ENCODE peak calls at places on chromosomes 5 and 9, in eight cellular contexts. H is pancreas, T is spleen, C is ovary, F is mucosa of descending colon, E is body of pancreas, N is mammary epithelial cell, Y is upper lobe of right lung. W is an unnamed sample.

GRCh38 chr9:78605029-78605930 is 308.4 kb downstream of the PSAT1 start:
- DNase-seq in H (no peak), T (no peak), C (peak; percentile 16), F (no peak), E (no peak), N (no peak), Y (no peak), W (no peak)

GRCh38 chr9:93683331-93684134 is 107.1 kb downstream of the PHF2 start:
- DNase-seq in H (peak; percentile 44), T (peak; percentile 56), C (no peak), F (peak; percentile 10), E (no peak), N (no peak), Y (peak; percentile 46), W (no peak)

GRCh38 chr9:69637801-69638200 is 34.4 kb downstream of the APBA1 start:
- DNase-seq in H (no peak), T (no peak), C (no peak), F (no peak), E (no peak), N (peak; percentile 52), Y (no peak), W (no peak)

GRCh38 chr9:124881138-124881743 is 19.3 kb downstream of the ARPC5L start:
- DNase-seq in H (no peak), T (peak; percentile 69), C (no peak), F (no peak), E (no peak), N (no peak), Y (no peak), W (no peak)

GRCh38 chr5:179791881-179792611 is 1.7 kb upstream of the LTC4S start:
- DNase-seq in H (peak; percentile 67), T (peak; percentile 79), C (no peak), F (peak; percentile 38), E (peak; percentile 19), N (no peak), Y (no peak), W (no peak)

GRCh38 chr9:135992486-135993408 is 31.6 kb upstream of the UBAC1 start:
- DNase-seq in H (peak; percentile 84), T (peak; percentile 95), C (peak; percentile 82), F (peak; percentile 80), E (peak; percentile 72), N (peak; percentile 46), Y (peak; percentile 90), W (no peak)

GRCh38 chr9:77731930-77732329 is 83.8 kb upstream of the GNA14 start:
- DNase-seq in H (no peak), T (no peak), C (no peak), F (no peak), E (no peak), N (no peak), Y (no peak), W (no peak)

GRCh38 chr5:34656700-34657549 is 797 bp downstream of the RAI14 start:
- DNase-seq in H (peak; percentile 81), T (no peak), C (peak; percentile 56), F (peak; percentile 45), E (peak; percentile 24), N (peak; percentile 29), Y (peak; percentile 70), W (no peak)

GRCh38 chr9:110842976-110843375 is 174.4 kb downstream of the MUSK start:
- DNase-seq in H (no peak), T (no peak), C (no peak), F (no peak), E (no peak), N (no peak), Y (no peak), W (no peak)

GRCh38 chr5:168404366-168404765 is 81.9 kb upstream of the RARS1 start:
- DNase-seq in H (no peak), T (no peak), C (no peak), F (no peak), E (no peak), N (peak; percentile 92), Y (no peak), W (no peak)

GRCh38 chr5:62322484-62322883 is 16.5 kb downstream of the KIF2A start:
- DNase-seq in H (no peak), T (no peak), C (no peak), F (no peak), E (no peak), N (no peak), Y (no peak), W (no peak)

GRCh38 chr9:77851862-77852602 is 179.6 kb downstream of the GNAQ start:
- DNase-seq in H (no peak), T (no peak), C (no peak), F (no peak), E (no peak), N (no peak), Y (no peak), W (no peak)

GRCh38 chr9:12694013-12694412 is 828 bp downstream of the TYRP1 start:
- DNase-seq in H (no peak), T (peak; percentile 49), C (no peak), F (peak; percentile 14), E (no peak), N (no peak), Y (no peak), W (no peak)

GRCh38 chr5:109191153-109191558 is 218.6 kb downstream of the PJA2 start:
- DNase-seq in H (no peak), T (no peak), C (no peak), F (no peak), E (no peak), N (peak; percentile 56), Y (no peak), W (no peak)

GRCh38 chr5:147482426-147483196 is 27.3 kb downstream of the DPYSL3 start:
- DNase-seq in H (no peak), T (no peak), C (no peak), F (no peak), E (no peak), N (no peak), Y (no peak), W (no peak)

GRCh38 chr9:130192600-130192999 is 20.4 kb downstream of the NCS1 start:
- DNase-seq in H (peak; percentile 28), T (no peak), C (no peak), F (no peak), E (peak; percentile 78), N (no peak), Y (no peak), W (no peak)

GRCh38 chr9:130681769-130682489 is 11.7 kb upstream of the EXOSC2 start:
- DNase-seq in H (peak; percentile 78), T (no peak), C (peak; percentile 44), F (peak; percentile 68), E (no peak), N (no peak), Y (no peak), W (no peak)

GRCh38 chr5:7851240-7851592 is 283 bp upstream of the CFAP90 start:
- DNase-seq in H (no peak), T (no peak), C (no peak), F (no peak), E (no peak), N (no peak), Y (no peak), W (no peak)

GRCh38 chr5:175681045-175681974 is 23.4 kb downstream of the HRH2 start:
- DNase-seq in H (no peak), T (peak; percentile 25), C (no peak), F (no peak), E (no peak), N (no peak), Y (peak; percentile 36), W (no peak)

GRCh38 chr5:122262107-122262506 is 49.9 kb upstream of the SNCAIP start:
- DNase-seq in H (no peak), T (no peak), C (no peak), F (no peak), E (no peak), N (peak; percentile 21), Y (no peak), W (no peak)

GRCh38 chr5:20949636-20950035 is 961.6 kb upstream of the CDH18 start:
- DNase-seq in H (no peak), T (no peak), C (no peak), F (no peak), E (no peak), N (no peak), Y (no peak), W (no peak)
- H3K9me3 ChIP-seq in H (no peaks in the 10 kb centered on the region), T (no peaks in the 10 kb centered on the region), C (no peaks in the 10 kb centered on the region), F (peaks cover 27% of the 10 kb centered on the region), E (no peaks in the 10 kb centered on the region), N (no peaks in the 10 kb centered on the region), Y (no peaks in the 10 kb centered on the region), W (no peaks in the 10 kb centered on the region)

DNA sequence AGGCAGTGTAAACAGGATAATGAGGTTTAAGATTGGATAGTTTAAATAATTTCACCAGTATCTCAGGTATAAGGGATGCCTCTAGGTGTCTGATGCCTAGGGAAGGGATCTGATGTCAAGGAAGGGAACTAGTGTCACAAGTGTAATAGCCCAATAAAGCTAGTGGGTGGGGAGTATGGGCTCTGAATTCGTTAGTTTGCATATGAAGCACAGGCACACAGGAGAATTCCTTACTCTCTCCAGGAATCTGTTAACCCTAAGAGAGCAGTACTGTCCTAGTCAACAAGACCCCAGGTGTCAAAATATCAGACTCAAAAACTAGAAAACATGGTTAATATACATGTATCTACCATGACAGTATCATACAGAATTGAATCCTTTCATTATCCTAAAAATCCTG is 352.5 kb upstream of the CYLC2 start:
- DNase-seq in H (no peak), T (no peak), C (no peak), F (no peak), E (no peak), N (no peak), Y (no peak), W (no peak)
- H3K9me3 ChIP-seq in H (no peaks in the 10 kb centered on the region), T (no peaks in the 10 kb centered on the region), C (no peaks in the 10 kb centered on the region), F (no peaks in the 10 kb centered on the region), E (no peaks in the 10 kb centered on the region), N (no peaks in the 10 kb centered on the region), Y (no peaks in the 10 kb centered on the region), W (no peaks in the 10 kb centered on the region)

GRCh38 chr5:181140766-181141165 is 6.6 kb upstream of the OR2V2 start:
- DNase-seq in H (no peak), T (no peak), C (no peak), F (no peak), E (no peak), N (no peak), Y (no peak), W (no peak)
- H3K9me3 ChIP-seq in H (no peaks in the 10 kb centered on the region), T (peaks cover 22% of the 10 kb centered on the region), C (no peaks in the 10 kb centered on the region), F (no peaks in the 10 kb centered on the region), E (no peaks in the 10 kb centered on the region), N (no peaks in the 10 kb centered on the region), Y (no peaks in the 10 kb centered on the region), W (peaks cover 4% of the 10 kb centered on the region)

GRCh38 chr5:2149196-2149541 is 266.4 kb upstream of the IRX4 start:
- DNase-seq in H (no peak), T (peak; percentile 61), C (no peak), F (no peak), E (no peak), N (peak; percentile 65), Y (no peak), W (no peak)
- H3K9me3 ChIP-seq in H (no peaks in the 10 kb centered on the region), T (no peaks in the 10 kb centered on the region), C (no peaks in the 10 kb centered on the region), F (no peaks in the 10 kb centered on the region), E (no peaks in the 10 kb centered on the region), N (peaks cover 5% of the 10 kb centered on the region), Y (no peaks in the 10 kb centered on the region), W (no peaks in the 10 kb centered on the region)

DNA sequence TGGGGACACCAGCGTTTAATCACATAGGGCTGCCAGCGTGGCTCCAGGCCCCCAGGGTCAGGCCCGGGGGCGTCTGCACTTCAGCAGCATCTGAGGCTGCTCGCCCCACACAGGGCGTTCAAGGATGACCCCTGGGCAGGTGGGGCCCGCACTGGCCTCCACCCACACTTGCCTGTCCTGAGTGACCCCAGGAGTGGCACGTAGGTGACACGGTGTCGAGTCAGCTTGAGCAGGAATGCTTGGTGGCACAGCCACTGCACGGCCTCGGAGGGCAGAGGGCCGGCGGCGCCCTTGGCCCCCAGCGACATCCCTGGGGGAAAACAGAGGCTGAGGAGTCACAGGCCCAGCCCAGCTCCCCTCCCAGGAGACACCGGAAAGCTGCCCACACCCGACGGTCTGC is 29.0 kb downstream of the SLC6A18 start:
- DNase-seq in H (peak; percentile 45), T (no peak), C (no peak), F (no peak), E (no peak), N (no peak), Y (no peak), W (no peak)
- H3K9me3 ChIP-seq in H (no peaks in the 10 kb centered on the region), T (no peaks in the 10 kb centered on the region), C (no peaks in the 10 kb centered on the region), F (no peaks in the 10 kb centered on the region), E (no peaks in the 10 kb centered on the region), N (peaks cover 16% of the 10 kb centered on the region), Y (no peaks in the 10 kb centered on the region), W (no peaks in the 10 kb centered on the region)